ENCODE peak calls at places on chromosomes 4 and X, in nine cellular contexts. One of them, this sample, is unnamed.

GRCh38 chr4:27861802-27862201 is 1001.2 kb downstream of the STIM2 start:
- DNase-seq in endodermal cell: no peak
- DNase-seq in heart left ventricle: no peak
- DNase-seq in IMR-90: peak
- DNase-seq in mesothelial cell of epicardium: no peak
- DNase-seq in lower leg skin: no peak
- DNase-seq in heart right ventricle: no peak
- DNase-seq in cardiac fibroblast: no peak
- DNase-seq in cardiac muscle cell: no peak
- DNase-seq in this sample: no peak

GRCh38 chr4:99091174-99091573 is 2.6 kb upstream of the ADH5 start:
- DNase-seq in cardiac fibroblast: no peak
- DNase-seq in cardiac muscle cell: no peak
- DNase-seq in IMR-90: no peak
- DNase-seq in lower leg skin: no peak
- DNase-seq in heart left ventricle: no peak
- DNase-seq in endodermal cell: no peak
- DNase-seq in heart right ventricle: no peak
- DNase-seq in mesothelial cell of epicardium: no peak
- DNase-seq in this sample: no peak

GRCh38 chr4:146059865-146060264 is 115.7 kb upstream of the LSM6 start:
- DNase-seq in cardiac muscle cell: no peak
- DNase-seq in heart left ventricle: no peak
- DNase-seq in IMR-90: no peak
- DNase-seq in cardiac fibroblast: no peak
- DNase-seq in endodermal cell: no peak
- DNase-seq in lower leg skin: no peak
- DNase-seq in mesothelial cell of epicardium: no peak
- DNase-seq in heart right ventricle: no peak
- DNase-seq in this sample: no peak

GRCh38 chr4:52081216-52081615 is 30.1 kb downstream of the SPATA18 start:
- DNase-seq in heart left ventricle: no peak
- DNase-seq in lower leg skin: no peak
- DNase-seq in endodermal cell: no peak
- DNase-seq in mesothelial cell of epicardium: no peak
- DNase-seq in heart right ventricle: no peak
- DNase-seq in cardiac fibroblast: no peak
- DNase-seq in cardiac muscle cell: no peak
- DNase-seq in IMR-90: no peak
- DNase-seq in this sample: no peak

GRCh38 chr4:184879251-184879650 is 53.5 kb upstream of the ACSL1 start:
- DNase-seq in heart left ventricle: no peak
- DNase-seq in cardiac muscle cell: no peak
- DNase-seq in IMR-90: no peak
- DNase-seq in lower leg skin: no peak
- DNase-seq in cardiac fibroblast: no peak
- DNase-seq in endodermal cell: no peak
- DNase-seq in mesothelial cell of epicardium: no peak
- DNase-seq in heart right ventricle: no peak
- DNase-seq in this sample: no peak

GRCh38 chr4:109434793-109435080 is 1.1 kb downstream of the SEC24B start:
- DNase-seq in mesothelial cell of epicardium: no peak
- DNase-seq in heart right ventricle: no peak
- DNase-seq in IMR-90: peak
- DNase-seq in endodermal cell: no peak
- DNase-seq in cardiac fibroblast: peak
- DNase-seq in cardiac muscle cell: no peak
- DNase-seq in heart left ventricle: no peak
- DNase-seq in lower leg skin: no peak
- DNase-seq in this sample: no peak

GRCh38 chr4:116357758-116358157 is 727.6 kb downstream of the TRAM1L1 start:
- DNase-seq in heart right ventricle: no peak
- DNase-seq in endodermal cell: no peak
- DNase-seq in mesothelial cell of epicardium: no peak
- DNase-seq in IMR-90: no peak
- DNase-seq in lower leg skin: no peak
- DNase-seq in cardiac muscle cell: no peak
- DNase-seq in heart left ventricle: no peak
- DNase-seq in cardiac fibroblast: peak
- DNase-seq in this sample: no peak

GRCh38 chrX:68433155-68433980 is at the start of gene OPHN1:
- DNase-seq in heart left ventricle: peak
- DNase-seq in cardiac muscle cell: peak
- DNase-seq in mesothelial cell of epicardium: peak
- DNase-seq in lower leg skin: peak
- DNase-seq in IMR-90: peak
- DNase-seq in heart right ventricle: peak
- DNase-seq in cardiac fibroblast: peak
- DNase-seq in endodermal cell: peak
- DNase-seq in this sample: peak

GRCh38 chr4:78951862-78952472 is 12.7 kb upstream of the PAQR3 start:
- DNase-seq in IMR-90: peak
- DNase-seq in lower leg skin: no peak
- DNase-seq in cardiac muscle cell: peak
- DNase-seq in heart right ventricle: no peak
- DNase-seq in mesothelial cell of epicardium: no peak
- DNase-seq in cardiac fibroblast: peak
- DNase-seq in endodermal cell: no peak
- DNase-seq in heart left ventricle: peak
- DNase-seq in this sample: no peak

GRCh38 chr4:101944649-101945048 is 154.1 kb downstream of the BANK1 start:
- DNase-seq in endodermal cell: no peak
- DNase-seq in cardiac fibroblast: no peak
- DNase-seq in heart right ventricle: no peak
- DNase-seq in cardiac muscle cell: no peak
- DNase-seq in mesothelial cell of epicardium: no peak
- DNase-seq in lower leg skin: no peak
- DNase-seq in heart left ventricle: no peak
- DNase-seq in IMR-90: peak
- DNase-seq in this sample: no peak

GRCh38 chrX:97672138-97672537 is 788.4 kb downstream of the RPA4 start:
- DNase-seq in cardiac muscle cell: no peak
- DNase-seq in mesothelial cell of epicardium: no peak
- DNase-seq in endodermal cell: no peak
- DNase-seq in IMR-90: no peak
- DNase-seq in lower leg skin: no peak
- DNase-seq in heart left ventricle: no peak
- DNase-seq in heart right ventricle: no peak
- DNase-seq in cardiac fibroblast: no peak
- DNase-seq in this sample: no peak

GRCh38 chrX:40152173-40152705 is 54.5 kb upstream of the BCOR start:
- DNase-seq in heart right ventricle: no peak
- DNase-seq in endodermal cell: peak
- DNase-seq in mesothelial cell of epicardium: no peak
- DNase-seq in lower leg skin: no peak
- DNase-seq in cardiac fibroblast: no peak
- DNase-seq in cardiac muscle cell: no peak
- DNase-seq in heart left ventricle: peak
- DNase-seq in IMR-90: no peak
- DNase-seq in this sample: no peak

GRCh38 chrX:42678133-42678532 is 99.8 kb downstream of the PPP1R2C start:
- DNase-seq in heart left ventricle: no peak
- DNase-seq in cardiac fibroblast: peak
- DNase-seq in endodermal cell: no peak
- DNase-seq in cardiac muscle cell: no peak
- DNase-seq in IMR-90: no peak
- DNase-seq in heart right ventricle: no peak
- DNase-seq in mesothelial cell of epicardium: no peak
- DNase-seq in lower leg skin: no peak
- DNase-seq in this sample: no peak

GRCh38 chr4:163121689-163122088 is 45.0 kb downstream of the NAF1 start:
- DNase-seq in heart right ventricle: no peak
- DNase-seq in endodermal cell: no peak
- DNase-seq in heart left ventricle: no peak
- DNase-seq in mesothelial cell of epicardium: no peak
- DNase-seq in lower leg skin: no peak
- DNase-seq in IMR-90: peak
- DNase-seq in cardiac fibroblast: peak
- DNase-seq in cardiac muscle cell: no peak
- DNase-seq in this sample: no peak

GRCh38 chrX:40402771-40403533 is 177.8 kb upstream of the ATP6AP2 start:
- DNase-seq in heart left ventricle: no peak
- DNase-seq in mesothelial cell of epicardium: no peak
- DNase-seq in endodermal cell: peak
- DNase-seq in cardiac fibroblast: peak
- DNase-seq in cardiac muscle cell: no peak
- DNase-seq in IMR-90: peak
- DNase-seq in lower leg skin: peak
- DNase-seq in heart right ventricle: peak
- DNase-seq in this sample: no peak

GRCh38 chr4:84965558-84966381 is 720 bp downstream of the WDFY3 start:
- DNase-seq in lower leg skin: no peak
- DNase-seq in mesothelial cell of epicardium: peak
- DNase-seq in cardiac fibroblast: peak
- DNase-seq in IMR-90: peak
- DNase-seq in heart right ventricle: peak
- DNase-seq in endodermal cell: peak
- DNase-seq in cardiac muscle cell: peak
- DNase-seq in heart left ventricle: peak
- DNase-seq in this sample: peak

GRCh38 chr4:176309772-176310171 is 10.0 kb upstream of the SPCS3 start:
- DNase-seq in IMR-90: peak
- DNase-seq in lower leg skin: no peak
- DNase-seq in cardiac muscle cell: no peak
- DNase-seq in mesothelial cell of epicardium: no peak
- DNase-seq in heart right ventricle: no peak
- DNase-seq in heart left ventricle: no peak
- DNase-seq in endodermal cell: no peak
- DNase-seq in cardiac fibroblast: no peak
- DNase-seq in this sample: no peak

GRCh38 chr4:7330811-7331681 is 103.7 kb downstream of the PSAPL1 start:
- DNase-seq in lower leg skin: no peak
- DNase-seq in IMR-90: no peak
- DNase-seq in mesothelial cell of epicardium: no peak
- DNase-seq in endodermal cell: no peak
- DNase-seq in cardiac muscle cell: no peak
- DNase-seq in heart right ventricle: no peak
- DNase-seq in heart left ventricle: no peak
- DNase-seq in cardiac fibroblast: no peak
- DNase-seq in this sample: no peak

GRCh38 chr4:15729910-15730533 is 27.2 kb downstream of the BST1 start:
- DNase-seq in heart left ventricle: peak
- DNase-seq in heart right ventricle: peak
- DNase-seq in cardiac fibroblast: peak
- DNase-seq in IMR-90: peak
- DNase-seq in mesothelial cell of epicardium: no peak
- DNase-seq in endodermal cell: no peak
- DNase-seq in cardiac muscle cell: peak
- DNase-seq in lower leg skin: no peak
- DNase-seq in this sample: no peak

GRCh38 chrX:16727637-16728036 is 8.2 kb downstream of the SYAP1 start:
- DNase-seq in mesothelial cell of epicardium: no peak
- DNase-seq in cardiac muscle cell: no peak
- DNase-seq in cardiac fibroblast: no peak
- DNase-seq in IMR-90: no peak
- DNase-seq in endodermal cell: no peak
- DNase-seq in lower leg skin: no peak
- DNase-seq in heart left ventricle: no peak
- DNase-seq in heart right ventricle: no peak
- DNase-seq in this sample: no peak
- TF ChIP-seq CTCF in mesothelial cell of epicardium: no peak
- TF ChIP-seq CTCF in cardiac muscle cell: no peak
- TF ChIP-seq CTCF in cardiac fibroblast: no peak
- TF ChIP-seq CTCF in IMR-90: no peak
- TF ChIP-seq CTCF in endodermal cell: no peak
- TF ChIP-seq CTCF in lower leg skin: no peak
- TF ChIP-seq CTCF in heart left ventricle: no peak
- TF ChIP-seq CTCF in heart right ventricle: no peak
- TF ChIP-seq CTCF in this sample: no peak

DNA sequence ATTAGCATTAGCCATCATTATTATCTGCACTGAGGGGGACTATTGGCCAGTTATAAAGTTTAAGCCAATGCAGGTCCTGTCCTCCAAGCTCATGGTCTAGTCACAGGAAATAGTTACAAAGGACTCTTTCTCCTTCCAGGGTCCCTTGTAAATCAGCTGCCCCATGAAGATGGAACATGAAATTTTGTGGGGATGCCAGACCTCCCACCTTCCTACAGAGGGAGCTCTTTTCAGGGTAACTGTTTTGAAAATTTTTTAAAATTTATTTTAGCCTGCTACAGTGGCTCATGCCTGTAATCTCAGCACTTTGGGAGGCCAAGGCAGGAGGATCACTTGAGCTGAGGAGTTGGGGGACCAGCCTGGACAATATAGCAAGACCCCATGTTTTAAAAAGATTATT is 124.4 kb upstream of the SLC34A2 start:
- DNase-seq in heart left ventricle: no peak
- DNase-seq in cardiac muscle cell: no peak
- DNase-seq in cardiac fibroblast: no peak
- DNase-seq in mesothelial cell of epicardium: no peak
- DNase-seq in IMR-90: no peak
- DNase-seq in endodermal cell: no peak
- DNase-seq in lower leg skin: no peak
- DNase-seq in heart right ventricle: no peak
- DNase-seq in this sample: no peak
- TF ChIP-seq CTCF in heart left ventricle: no peak
- TF ChIP-seq CTCF in cardiac muscle cell: peak
- TF ChIP-seq CTCF in cardiac fibroblast: peak
- TF ChIP-seq CTCF in mesothelial cell of epicardium: peak
- TF ChIP-seq CTCF in IMR-90: peak
- TF ChIP-seq CTCF in endodermal cell: peak
- TF ChIP-seq CTCF in lower leg skin: no peak
- TF ChIP-seq CTCF in heart right ventricle: no peak
- TF ChIP-seq CTCF in this sample: peak

DNA sequence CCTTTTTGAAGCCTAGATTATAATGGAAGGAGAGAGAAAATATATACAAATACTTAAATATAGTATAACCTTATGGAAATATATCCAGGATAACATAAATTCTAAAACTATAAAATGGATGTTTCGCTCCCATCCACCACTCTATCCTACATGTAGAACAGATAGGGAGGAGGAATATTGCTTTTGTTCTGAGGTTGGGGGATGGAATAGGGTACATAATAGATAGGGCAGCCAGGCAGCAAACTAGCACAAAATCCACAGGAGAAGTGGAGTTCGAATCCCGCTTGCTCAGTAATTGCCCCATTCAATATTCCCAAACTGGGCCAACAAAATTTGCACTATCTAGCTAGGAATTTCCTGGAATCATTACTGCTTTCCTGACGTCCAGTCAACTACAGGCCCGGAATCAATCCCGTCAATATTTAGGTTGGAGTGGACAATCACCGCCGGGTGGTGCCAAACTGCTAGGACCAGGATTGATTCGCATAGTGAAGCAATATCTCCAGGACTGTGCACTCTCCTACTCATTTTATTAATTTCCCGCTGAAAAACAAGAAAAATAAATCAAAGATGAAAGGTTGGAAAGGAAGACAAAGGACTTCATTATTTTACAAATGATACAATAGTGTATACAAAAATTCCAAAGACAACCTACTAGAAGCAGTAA is 40.4 kb upstream of the PAPSS1 start:
- DNase-seq in cardiac muscle cell: peak
- DNase-seq in cardiac fibroblast: peak
- DNase-seq in heart right ventricle: no peak
- DNase-seq in heart left ventricle: no peak
- DNase-seq in mesothelial cell of epicardium: no peak
- DNase-seq in IMR-90: peak
- DNase-seq in lower leg skin: no peak
- DNase-seq in endodermal cell: peak
- DNase-seq in this sample: no peak
- TF ChIP-seq CTCF in cardiac muscle cell: peak
- TF ChIP-seq CTCF in cardiac fibroblast: peak
- TF ChIP-seq CTCF in heart right ventricle: peak
- TF ChIP-seq CTCF in heart left ventricle: no peak
- TF ChIP-seq CTCF in mesothelial cell of epicardium: no peak
- TF ChIP-seq CTCF in IMR-90: peak
- TF ChIP-seq CTCF in lower leg skin: no peak
- TF ChIP-seq CTCF in endodermal cell: peak
- TF ChIP-seq CTCF in this sample: peak

GRCh38 chrX:1451676-1452496 is 823 bp downstream of the ASMTL start:
- DNase-seq in endodermal cell: peak
- DNase-seq in lower leg skin: peak
- DNase-seq in cardiac fibroblast: no peak
- DNase-seq in mesothelial cell of epicardium: peak
- DNase-seq in heart right ventricle: peak
- DNase-seq in cardiac muscle cell: no peak
- DNase-seq in IMR-90: no peak
- DNase-seq in heart left ventricle: no peak
- DNase-seq in this sample: peak
- TF ChIP-seq CTCF in endodermal cell: no peak
- TF ChIP-seq CTCF in lower leg skin: no peak
- TF ChIP-seq CTCF in cardiac fibroblast: no peak
- TF ChIP-seq CTCF in mesothelial cell of epicardium: no peak
- TF ChIP-seq CTCF in heart right ventricle: no peak
- TF ChIP-seq CTCF in cardiac muscle cell: no peak
- TF ChIP-seq CTCF in IMR-90: no peak
- TF ChIP-seq CTCF in heart left ventricle: no peak
- TF ChIP-seq CTCF in this sample: no peak

This sample was measured in type B pancreatic cell.